ENCODE peak calls at places on chromosomes 5 and 9, in nine cellular contexts. V is Peyer's patch, K is heart right ventricle, S is ovary, T is A673, D is psoas muscle, G is tibial artery, Y is sigmoid colon, F is HCT116. O is an unnamed sample. For H3K4me1, the result is how much of the 10 kb centered on the place peaks cover.

GRCh38 chr5:67061511-67061910 is 135.1 kb downstream of the CD180 start:
- DNase-seq in V (no peak), K (no peak), S (no peak), T (no peak), D (no peak), G (no peak), Y (no peak), F (no peak), O (no peak)

GRCh38 chr5:128491291-128491690 is 46.8 kb downstream of the FBN2 start:
- DNase-seq in V (no peak), K (no peak), S (no peak), T (no peak), D (no peak), G (no peak), Y (no peak), F (no peak), O (no peak)

GRCh38 chr9:24881361-24881760 is 335.7 kb upstream of the IZUMO3 start:
- DNase-seq in V (no peak), K (no peak), S (no peak), T (no peak), D (no peak), G (no peak), Y (no peak), F (no peak), O (no peak)

GRCh38 chr5:77163453-77163852 is 47.0 kb upstream of the PDE8B start:
- DNase-seq in V (no peak), K (no peak), S (no peak), T (no peak), D (no peak), G (no peak), Y (no peak), F (no peak), O (no peak)

GRCh38 chr5:119187776-119188529 is 117.1 kb downstream of the DMXL1 start:
- DNase-seq in V (no peak), K (no peak), S (no peak), T (no peak), D (no peak), G (no peak), Y (no peak), F (no peak), O (no peak)

GRCh38 chr9:109002141-109002540 is 11.2 kb downstream of the CTNNAL1 start:
- DNase-seq in V (no peak), K (no peak), S (no peak), T (no peak), D (no peak), G (no peak), Y (no peak), F (no peak), O (no peak)

GRCh38 chr9:124780060-124780756 is 3.3 kb downstream of the OLFML2A start:
- DNase-seq in V (peak), K (no peak), S (peak), T (no peak), D (peak), G (peak), Y (peak), F (no peak), O (no peak)

GRCh38 chr5:139669681-139670368 is 21.7 kb downstream of the CXXC5 start:
- DNase-seq in V (no peak), K (peak), S (peak), T (no peak), D (no peak), G (no peak), Y (no peak), F (no peak), O (peak)

GRCh38 chr9:111926421-111926875 is 29.8 kb downstream of the UGCG start:
- DNase-seq in V (no peak), K (peak), S (no peak), T (peak), D (peak), G (peak), Y (peak), F (no peak), O (peak)

GRCh38 chr5:149939572-149939971 is 5.0 kb downstream of the PDE6A start:
- DNase-seq in V (no peak), K (no peak), S (no peak), T (peak), D (no peak), G (no peak), Y (no peak), F (no peak), O (no peak)

GRCh38 chr5:122871669-122872068 is 26.3 kb downstream of the SNX24 start:
- DNase-seq in V (no peak), K (no peak), S (no peak), T (no peak), D (no peak), G (no peak), Y (no peak), F (no peak), O (no peak)

GRCh38 chr5:145800181-145800580 is 35.0 kb downstream of the PRELID2 start:
- DNase-seq in V (no peak), K (no peak), S (no peak), T (peak), D (no peak), G (no peak), Y (no peak), F (no peak), O (no peak)

GRCh38 chr9:71806916-71807315 is 38.6 kb upstream of the CEMIP2 start:
- DNase-seq in V (no peak), K (peak), S (peak), T (peak), D (peak), G (peak), Y (peak), F (peak), O (peak)

GRCh38 chr9:73162987-73163763 is 11.5 kb downstream of the ANXA1 start:
- DNase-seq in V (no peak), K (no peak), S (no peak), T (no peak), D (no peak), G (no peak), Y (no peak), F (no peak), O (no peak)

GRCh38 chr5:55520117-55520829 is 14.5 kb downstream of the PLPP1 start:
- DNase-seq in V (no peak), K (no peak), S (no peak), T (no peak), D (no peak), G (no peak), Y (no peak), F (no peak), O (no peak)

GRCh38 chr5:42919600-42919999 is 107.9 kb upstream of the SELENOP start:
- DNase-seq in V (no peak), K (no peak), S (no peak), T (no peak), D (no peak), G (no peak), Y (no peak), F (no peak), O (no peak)

GRCh38 chr9:546797-547223 is 294.7 kb upstream of the DMRT1 start:
- DNase-seq in V (no peak), K (peak), S (peak), T (no peak), D (no peak), G (no peak), Y (no peak), F (no peak), O (peak)

GRCh38 chr9:80899208-80899607 is 790.1 kb downstream of the TLE1 start:
- DNase-seq in V (no peak), K (no peak), S (no peak), T (no peak), D (no peak), G (no peak), Y (no peak), F (no peak), O (no peak)

GRCh38 chr9:16417749-16418148 is 452.7 kb downstream of the BNC2 start:
- DNase-seq in V (no peak), K (no peak), S (no peak), T (no peak), D (no peak), G (no peak), Y (no peak), F (no peak), O (no peak)
- H3K4me3 ChIP-seq in V (no peak), K (no peak), S (no peak), T (no peak), D (no peak), G (no peak), Y (no peak), F (no peak), O (no peak)

GRCh38 chr9:137216188-137216965 is 5.7 kb downstream of the RNF208 start:
- DNase-seq in V (no peak), K (no peak), S (no peak), T (no peak), D (no peak), G (no peak), Y (no peak), F (no peak), O (no peak)

GRCh38 chr9:137218754-137219271 is 3.2 kb downstream of the RNF208 start:
- DNase-seq in V (peak), K (peak), S (no peak), T (no peak), D (no peak), G (no peak), Y (no peak), F (no peak), O (no peak)

GRCh38 chr9:137218212-137218753 is 3.8 kb downstream of the RNF208 start:
- DNase-seq in V (no peak), K (no peak), S (no peak), T (no peak), D (no peak), G (no peak), Y (no peak), F (no peak), O (no peak)

GRCh38 chr9:137215196-137215986 is 6.6 kb downstream of the RNF208 start:
- DNase-seq in V (no peak), K (no peak), S (no peak), T (no peak), D (no peak), G (no peak), Y (no peak), F (no peak), O (no peak)

DNA sequence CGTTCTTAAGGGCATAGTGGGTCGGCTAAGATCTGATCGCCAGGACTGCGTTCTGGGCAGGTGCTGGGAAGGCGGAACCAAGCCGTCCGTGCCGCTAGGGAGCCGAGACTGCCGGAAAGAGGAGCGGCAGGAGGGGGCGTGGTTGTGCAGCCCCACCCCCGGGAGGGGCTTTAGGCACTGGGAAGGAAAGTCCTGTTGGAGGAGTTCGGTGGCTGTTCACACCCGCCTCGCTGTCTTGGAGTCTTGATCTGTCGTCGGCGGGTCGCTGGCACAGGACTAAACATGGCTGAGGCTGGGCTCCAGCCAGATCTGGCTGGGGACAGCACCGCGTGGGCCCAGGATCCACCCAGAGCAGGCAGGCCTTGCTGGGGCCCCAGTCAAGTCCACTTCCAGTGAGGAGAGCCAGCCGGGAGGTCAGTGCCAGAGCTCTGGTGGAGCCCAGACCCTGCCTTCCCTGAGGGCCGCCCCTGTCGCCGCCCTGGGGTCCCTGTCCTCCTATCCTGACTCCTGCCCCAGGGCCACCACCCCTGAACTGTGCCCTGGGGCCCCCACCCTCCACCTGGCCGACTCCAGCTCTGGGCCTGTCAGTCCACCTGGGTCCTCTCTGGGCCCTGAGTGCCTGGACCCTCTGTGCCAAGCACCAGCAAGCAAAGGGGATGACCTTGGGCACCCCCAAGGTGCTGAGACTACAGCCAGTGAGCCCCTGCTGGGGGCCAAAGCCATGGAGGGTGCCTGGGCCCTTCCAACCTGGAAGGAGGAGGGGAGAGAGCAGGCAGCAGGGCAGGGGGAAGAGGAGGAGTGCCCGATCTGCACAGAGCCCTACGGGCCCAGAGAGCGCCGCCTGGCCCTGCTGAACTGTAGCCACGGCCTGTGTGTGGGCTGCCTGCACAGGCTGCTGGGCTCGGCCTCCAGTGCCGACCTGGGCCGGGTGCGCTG is 4.5 kb downstream of the RNF208 start:
- DNase-seq in V (peak), K (peak), S (peak), T (peak), D (peak), G (peak), Y (no peak), F (peak), O (no peak)
- H3K27ac ChIP-seq in V (peak), K (peak), S (no peak), T (peak), D (peak), G (peak), Y (peak), F (peak), O (no peak)

GRCh38 chr9:137251194-137251461 is at the start of gene STPG3:
- DNase-seq in V (no peak), K (no peak), S (no peak), T (no peak), D (no peak), G (no peak), Y (no peak), F (no peak), O (no peak)
- H3K4me1 ChIP-seq in V (under half), K (under half), S (under half), T (under half), D (under half), G (under half), Y (under half), F (under half), O (under half)

DNA sequence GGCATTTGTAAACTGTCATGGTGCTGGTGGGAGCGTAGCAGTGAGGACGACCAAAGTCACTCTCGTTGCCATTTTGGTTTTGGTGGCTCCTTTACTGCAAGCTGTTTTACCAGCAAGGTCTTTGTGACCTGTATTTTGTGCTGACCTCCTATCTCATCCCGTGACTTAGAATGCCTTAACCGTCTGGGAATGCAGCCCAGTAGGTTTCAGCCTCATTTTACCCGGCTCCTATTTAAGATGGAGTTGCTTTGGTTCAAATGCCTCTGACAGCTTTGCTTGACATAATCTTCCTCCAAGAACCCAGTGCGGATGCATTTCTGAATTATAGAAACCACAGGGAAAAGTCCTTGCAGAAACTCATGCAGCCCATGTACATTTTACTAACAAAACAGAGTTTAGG is 3.9 kb upstream of the RASGRF2 start:
- DNase-seq in V (no peak), K (no peak), S (no peak), T (no peak), D (no peak), G (no peak), Y (no peak), F (no peak), O (no peak)
- H3K4me3 ChIP-seq in V (no peak), K (no peak), S (no peak), T (no peak), D (no peak), G (no peak), Y (no peak), F (no peak), O (no peak)

DNA sequence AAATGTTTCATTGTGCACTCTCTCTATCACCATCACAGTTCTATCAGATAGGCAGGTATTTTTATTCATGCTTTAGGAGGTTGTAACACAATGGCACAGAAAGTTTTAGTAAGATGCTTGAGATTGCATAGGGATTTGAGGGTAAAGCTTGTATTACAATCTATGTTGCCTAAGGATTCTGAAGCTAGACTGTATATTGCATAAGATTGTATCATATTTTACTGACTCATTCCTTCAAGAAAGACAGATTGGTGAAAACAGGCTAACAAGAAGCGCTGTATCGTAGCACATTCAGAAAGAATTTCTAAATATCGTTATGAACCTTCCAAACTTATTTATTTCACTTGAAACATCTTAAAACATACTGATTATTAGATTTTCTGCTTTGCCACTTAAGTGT is 577.7 kb downstream of the EBF1 start:
- DNase-seq in V (no peak), K (no peak), S (no peak), T (no peak), D (no peak), G (no peak), Y (no peak), F (no peak), O (no peak)
- H3K27ac ChIP-seq in V (no peak), K (peak), S (no peak), T (no peak), D (no peak), G (no peak), Y (no peak), F (no peak), O (no peak)

GRCh38 chr9:70408393-70409040 is 5.9 kb downstream of the KLF9 start:
- DNase-seq in V (no peak), K (no peak), S (no peak), T (no peak), D (no peak), G (no peak), Y (peak), F (no peak), O (no peak)
- H3K4me1 ChIP-seq in V (under half), K (half or more), S (under half), T (under half), D (half or more), G (half or more), Y (half or more), F (under half), O (under half)

DNA sequence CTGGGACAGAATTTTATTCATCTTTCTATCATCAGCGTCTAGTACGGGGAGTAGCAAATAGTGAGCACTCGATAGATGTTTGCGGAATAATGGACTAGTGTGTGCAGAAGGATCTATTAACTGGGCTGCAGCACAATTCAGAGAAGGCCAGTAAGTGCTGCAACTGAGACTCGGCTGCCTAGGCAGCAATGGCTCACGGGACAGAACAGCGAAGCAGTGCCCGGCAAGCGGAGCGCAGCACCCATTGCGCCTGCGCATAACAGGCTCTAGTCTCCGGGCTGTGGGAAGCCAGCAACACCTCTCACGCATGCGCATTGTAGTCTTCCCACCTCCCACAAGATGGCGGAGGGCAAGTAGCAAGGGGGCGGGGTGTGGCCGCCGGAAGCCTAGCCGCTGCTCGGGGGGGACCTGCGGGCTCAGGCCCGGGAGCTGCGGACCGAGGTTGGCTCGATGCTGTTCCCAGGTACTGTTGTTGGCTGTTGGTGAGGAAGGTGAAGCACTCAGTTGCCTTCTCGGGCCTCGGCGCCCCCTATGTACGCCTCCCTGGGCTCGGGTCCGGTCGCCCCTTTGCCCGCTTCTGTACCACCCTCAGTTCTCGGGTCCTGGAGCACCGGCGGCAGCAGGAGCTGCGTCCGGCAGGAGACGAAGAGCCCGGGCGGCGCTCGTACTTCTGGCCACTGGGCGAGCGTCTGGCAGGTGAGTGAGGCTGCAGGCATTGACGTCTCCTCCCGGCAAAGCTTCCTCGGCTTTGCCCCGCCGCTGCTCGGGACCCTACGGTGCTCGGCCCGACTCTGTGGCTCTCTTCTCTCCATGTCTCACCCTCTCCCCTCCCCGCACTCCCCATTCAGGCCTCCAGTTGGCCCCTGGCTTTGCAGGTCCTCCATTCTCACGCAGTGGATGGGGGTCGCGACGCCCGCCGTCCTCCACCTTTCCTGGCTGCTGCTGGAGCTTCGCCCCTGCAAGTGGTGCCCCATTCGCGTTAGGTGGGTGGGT is 30.2 kb upstream of the APC start:
- DNase-seq in V (peak), K (peak), S (peak), T (peak), D (peak), G (peak), Y (peak), F (peak), O (peak)
- H3K4me3 ChIP-seq in V (peak), K (peak), S (peak), T (peak), D (peak), G (peak), Y (peak), F (peak), O (peak)

DNA sequence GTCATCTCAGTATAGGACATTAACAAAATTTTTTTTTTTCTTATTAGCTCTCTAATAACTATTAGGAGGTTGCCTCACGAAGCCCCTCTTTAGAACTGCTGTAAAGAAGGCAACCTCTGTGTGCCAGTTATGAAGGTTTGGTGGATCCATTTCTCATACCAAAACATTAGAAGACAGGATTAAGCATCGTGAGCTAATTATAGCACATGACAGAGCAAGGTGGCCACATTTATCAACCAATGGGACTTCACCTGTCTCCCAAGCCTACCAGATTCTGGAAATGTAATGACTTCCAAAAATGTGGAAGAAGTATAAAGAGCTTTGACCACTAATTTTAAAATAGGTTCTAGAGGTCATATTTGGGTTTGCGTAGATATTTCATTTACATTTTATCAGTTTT is 107.2 kb downstream of the SMARCA2 start:
- DNase-seq in V (no peak), K (no peak), S (no peak), T (no peak), D (no peak), G (no peak), Y (no peak), F (no peak), O (no peak)
- H3K27ac ChIP-seq in V (no peak), K (no peak), S (no peak), T (no peak), D (peak), G (peak), Y (no peak), F (no peak), O (no peak)